ENCODE peak calls at places on chromosomes 16 and 17, in four cellular contexts. W is A549, T is tibial nerve, K is mucosa of descending colon. C is an unnamed sample.

GRCh38 chr17:68381076-68381900 is 76.0 kb downstream of the WIPI1 start:
- DNase-seq in W (peak), T (no peak), K (no peak), C (peak)

GRCh38 chr16:3065069-3065741 is at the start of gene IL32:
- DNase-seq in T (no peak), W (peak), K (peak), C (no peak)

GRCh38 chr16:85215478-85216120 is 103.3 kb upstream of the CIBAR2 start:
- DNase-seq in T (no peak), W (no peak), K (no peak), C (no peak)

GRCh38 chr16:19972111-19972510 is 87.5 kb upstream of the GPRC5B start:
- DNase-seq in T (no peak), W (no peak), K (no peak), C (no peak)

GRCh38 chr16:73326770-73327470 is 279.0 kb upstream of the ZFHX3 start:
- DNase-seq in T (no peak), W (no peak), K (no peak), C (no peak)

GRCh38 chr16:54936979-54937672 is 6.5 kb downstream of the IRX5 start:
- DNase-seq in K (no peak), T (no peak), W (peak), C (no peak)

GRCh38 chr17:9219631-9220415 is 198.5 kb downstream of the NTN1 start:
- DNase-seq in K (no peak), W (no peak), T (no peak), C (no peak)

GRCh38 chr17:55496094-55496881 is 15.0 kb downstream of the SMIM36 start:
- DNase-seq in W (peak), K (peak), T (no peak), C (peak)

GRCh38 chr16:14196539-14196938 is 125.4 kb downstream of the MRTFB start:
- DNase-seq in T (no peak), K (no peak), W (no peak), C (no peak)

GRCh38 chr17:6488008-6488539 is 43.8 kb downstream of the PIMREG start:
- DNase-seq in T (no peak), W (no peak), K (no peak), C (no peak)

GRCh38 chr17:59893617-59894100 is 738 bp downstream of the RPS6KB1 start:
- DNase-seq in K (no peak), W (peak), T (no peak), C (no peak)

GRCh38 chr16:17938546-17938945 is 398.0 kb downstream of the NPIPA8 start:
- DNase-seq in T (no peak), W (no peak), K (no peak), C (no peak)

GRCh38 chr17:19753661-19754463 is 5.8 kb upstream of the ALDH3A1 start:
- DNase-seq in K (peak), W (peak), T (no peak), C (no peak)

GRCh38 chr17:81403671-81404534 is 8.6 kb downstream of the BAHCC1 start:
- DNase-seq in W (no peak), T (no peak), K (no peak), C (no peak)

GRCh38 chr17:45160505-45161287 is 979 bp upstream of the HEXIM2 start:
- DNase-seq in W (peak), T (peak), K (peak), C (no peak)

GRCh38 chr16:73058616-73059409 is 10.9 kb upstream of the ZFHX3 start:
- DNase-seq in T (no peak), K (peak), W (peak), C (no peak)

GRCh38 chr17:82108038-82108998 is 10.3 kb upstream of the FASN start:
- DNase-seq in T (no peak), W (no peak), K (no peak), C (no peak)

GRCh38 chr16:64615647-64616280 is 506.1 kb downstream of the CDH11 start:
- DNase-seq in W (no peak), T (no peak), K (peak), C (peak)

GRCh38 chr16:83809092-83809491 is 1.3 kb downstream of the HSBP1 start:
- DNase-seq in K (no peak), W (no peak), T (no peak), C (no peak)

GRCh38 chr16:27429330-27429871 is 27.4 kb downstream of the IL21R start:
- DNase-seq in T (no peak), K (no peak), W (no peak), C (no peak)

GRCh38 chr16:11674818-11675560 is 6.7 kb downstream of the SNN start:
- DNase-seq in K (no peak), T (no peak), W (no peak), C (no peak)

GRCh38 chr17:47208744-47209488 is at the start of gene MYL4:
- DNase-seq in T (no peak), W (no peak), K (no peak), C (no peak)

GRCh38 chr16:88957887-88958577 is 19.0 kb downstream of the CBFA2T3 start:
- DNase-seq in K (no peak), W (no peak), T (no peak), C (no peak)

GRCh38 chr17:75344664-75345063 is 55.4 kb upstream of the SLC25A19 start:
- DNase-seq in W (no peak), T (no peak), K (no peak), C (no peak)

GRCh38 chr17:348692-349425 is 3.7 kb downstream of the RPH3AL start:
- DNase-seq in W (peak), K (peak), T (peak), C (no peak)

GRCh38 chr16:30775131-30775380 is 11.9 kb downstream of the ZNF629 start:
- DNase-seq in W (no peak), K (no peak), T (no peak), C (no peak)
- H3K4me3 ChIP-seq in W (peak), K (peak), T (peak), C (peak)

DNA sequence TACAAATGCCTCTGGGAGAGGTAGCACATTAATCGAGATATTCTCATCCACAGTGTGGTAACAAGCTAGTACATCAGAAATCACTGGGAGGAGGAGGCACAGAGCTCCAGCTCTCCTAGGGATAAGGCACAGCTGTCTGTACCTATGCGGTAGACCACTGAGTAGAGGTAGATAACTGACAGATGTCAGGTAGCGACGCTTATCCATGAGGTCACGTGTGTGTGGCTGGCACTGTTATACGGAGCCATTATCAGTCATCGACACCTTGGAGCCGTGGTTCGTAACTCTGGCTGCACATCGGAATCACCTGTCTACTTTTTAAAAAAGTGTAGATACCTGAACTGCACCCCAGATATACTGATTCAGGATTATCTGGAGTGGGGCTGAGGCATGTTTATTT is 102.4 kb downstream of the SNX11 start:
- DNase-seq in W (no peak), T (no peak), K (no peak), C (no peak)
- H3K4me3 ChIP-seq in W (no peak), T (no peak), K (no peak), C (no peak)

GRCh38 chr16:590875-591200 is 972 bp downstream of the RAB40C start:
- DNase-seq in T (no peak), K (no peak), W (no peak), C (no peak)

GRCh38 chr16:593807-594206 is 3.9 kb downstream of the RAB40C start:
- DNase-seq in K (no peak), W (no peak), T (no peak), C (no peak)

GRCh38 chr16:593406-593805 is 3.5 kb downstream of the RAB40C start:
- DNase-seq in T (no peak), K (peak), W (no peak), C (no peak)

GRCh38 chr16:591892-592517 is 2.1 kb downstream of the RAB40C start:
- DNase-seq in W (no peak), T (no peak), K (no peak), C (no peak)

GRCh38 chr16:592518-593306 is 2.8 kb downstream of the RAB40C start:
- DNase-seq in W (no peak), K (peak), T (peak), C (no peak)
- H3K4me3 ChIP-seq in W (no peak), K (no peak), T (no peak), C (no peak)

GRCh38 chr17:64019486-64020067 is 856 bp downstream of the ICAM2 start:
- DNase-seq in T (no peak), K (no peak), W (no peak), C (no peak)
- H3K4me3 ChIP-seq in T (peak), K (peak), W (no peak), C (no peak)

DNA sequence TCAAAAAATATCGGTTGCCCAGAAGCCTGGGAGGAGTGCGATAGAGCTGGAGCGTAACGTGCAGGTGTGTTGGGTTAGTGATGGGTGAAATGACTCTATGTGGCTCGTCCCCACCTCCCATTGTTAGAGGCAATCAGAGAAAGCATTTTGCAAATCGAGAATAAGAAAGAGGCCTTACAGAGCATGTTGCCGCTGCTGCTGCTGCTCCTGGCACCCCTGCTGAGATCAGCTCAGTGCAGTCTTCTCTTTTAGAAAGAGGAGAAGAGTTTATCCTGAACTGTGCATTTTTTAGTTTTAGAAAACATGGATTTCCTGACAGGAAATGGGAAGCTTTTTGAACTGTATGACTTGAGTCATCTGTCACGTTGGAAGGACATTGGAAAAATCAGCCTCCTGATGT is 774.5 kb upstream of the RBFOX1 start:
- DNase-seq in K (no peak), T (no peak), W (no peak), C (no peak)
- H3K4me3 ChIP-seq in K (no peak), T (no peak), W (no peak), C (no peak)

DNA sequence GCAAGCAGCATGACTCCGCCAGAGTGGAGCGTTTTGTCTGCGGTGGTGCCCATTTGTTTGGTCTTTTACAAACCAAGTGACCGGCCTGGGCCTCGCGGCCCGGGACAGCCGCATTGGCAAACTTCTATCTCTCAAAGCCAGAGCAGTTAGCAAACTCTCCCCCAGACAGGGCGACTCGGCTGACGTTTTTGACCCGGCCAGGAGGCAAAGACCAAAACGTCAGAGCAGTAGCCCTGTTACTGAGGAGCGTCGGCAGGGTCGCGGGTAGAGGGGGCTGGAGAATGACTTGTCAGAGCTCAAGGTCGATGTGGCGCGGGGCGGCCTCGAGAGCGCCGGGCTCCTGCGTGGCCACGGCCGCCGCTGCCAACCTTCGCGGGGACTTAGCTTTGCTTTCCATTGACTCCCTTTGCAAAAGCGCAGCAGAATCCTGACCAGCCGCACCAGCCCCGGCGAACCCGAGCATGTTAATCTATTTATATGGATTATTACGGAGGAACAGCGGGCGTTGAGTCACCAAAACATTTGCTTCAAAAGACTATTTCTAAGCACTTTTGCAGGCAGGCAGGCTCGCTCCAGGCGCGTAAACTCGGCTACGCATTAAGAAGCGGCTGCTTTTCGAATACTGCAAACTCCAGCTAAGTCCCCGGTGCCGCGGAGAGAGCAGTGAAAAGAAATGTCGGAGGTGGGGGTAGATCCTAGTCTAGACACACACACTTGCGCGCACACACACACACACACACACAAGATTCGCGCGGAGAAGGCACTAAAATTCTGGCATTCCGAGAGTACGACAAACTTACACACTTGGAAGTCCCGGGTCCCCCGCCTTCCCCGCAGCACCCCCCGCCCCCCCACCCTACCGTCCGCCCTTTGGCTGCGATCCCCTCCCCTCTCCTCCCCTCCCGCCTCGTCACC is 600 bp upstream of the SOX9 start:
- DNase-seq in K (peak), W (no peak), T (no peak), C (no peak)
- H3K4me3 ChIP-seq in K (no peak), W (peak), T (peak), C (peak)

DNA sequence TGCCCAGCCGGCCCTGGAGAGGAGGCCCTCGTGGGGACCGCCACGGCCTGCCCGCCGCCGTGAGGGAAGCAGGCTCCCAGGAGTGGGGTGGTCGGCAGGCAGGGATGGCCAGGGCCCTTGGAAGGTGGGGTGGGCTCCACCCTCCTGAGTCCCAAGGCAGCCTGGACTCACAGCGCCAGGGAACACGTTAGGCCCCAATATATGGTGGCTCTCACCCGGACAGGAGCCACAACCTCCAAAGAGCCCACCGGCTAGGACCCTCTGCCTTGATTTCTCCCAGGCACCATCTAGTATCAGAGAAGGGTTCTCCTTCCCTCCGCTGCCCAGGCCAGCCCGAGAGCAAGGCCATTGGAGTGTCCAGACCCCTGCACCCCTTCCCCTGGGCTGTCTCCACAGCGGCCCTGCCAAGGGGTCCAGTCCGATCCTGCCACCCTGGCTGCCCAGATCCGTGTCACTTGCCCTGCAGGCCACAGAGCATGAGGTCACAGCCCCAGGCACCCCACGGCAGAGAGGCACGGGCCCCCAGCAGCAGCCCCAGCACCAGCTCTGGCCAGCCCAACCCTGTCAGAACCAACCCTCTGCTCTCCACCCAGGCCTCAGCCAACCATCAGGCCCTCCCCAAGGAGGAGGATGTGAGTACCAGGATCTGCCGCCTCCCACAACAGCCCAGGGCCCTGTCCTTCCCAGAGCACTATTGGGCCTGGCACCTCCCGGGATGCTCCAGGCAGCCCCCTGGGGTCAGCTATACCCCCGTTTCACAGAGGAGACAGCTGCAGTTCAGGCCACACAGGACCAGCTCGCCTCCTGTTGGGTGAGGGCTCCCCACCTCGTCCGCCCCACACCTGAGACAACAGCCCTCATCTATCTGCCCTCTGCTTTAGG is 1.1 kb upstream of the AXIN1 start:
- DNase-seq in T (no peak), K (peak), W (no peak), C (no peak)
- H3K4me3 ChIP-seq in T (peak), K (no peak), W (peak), C (no peak)

DNA sequence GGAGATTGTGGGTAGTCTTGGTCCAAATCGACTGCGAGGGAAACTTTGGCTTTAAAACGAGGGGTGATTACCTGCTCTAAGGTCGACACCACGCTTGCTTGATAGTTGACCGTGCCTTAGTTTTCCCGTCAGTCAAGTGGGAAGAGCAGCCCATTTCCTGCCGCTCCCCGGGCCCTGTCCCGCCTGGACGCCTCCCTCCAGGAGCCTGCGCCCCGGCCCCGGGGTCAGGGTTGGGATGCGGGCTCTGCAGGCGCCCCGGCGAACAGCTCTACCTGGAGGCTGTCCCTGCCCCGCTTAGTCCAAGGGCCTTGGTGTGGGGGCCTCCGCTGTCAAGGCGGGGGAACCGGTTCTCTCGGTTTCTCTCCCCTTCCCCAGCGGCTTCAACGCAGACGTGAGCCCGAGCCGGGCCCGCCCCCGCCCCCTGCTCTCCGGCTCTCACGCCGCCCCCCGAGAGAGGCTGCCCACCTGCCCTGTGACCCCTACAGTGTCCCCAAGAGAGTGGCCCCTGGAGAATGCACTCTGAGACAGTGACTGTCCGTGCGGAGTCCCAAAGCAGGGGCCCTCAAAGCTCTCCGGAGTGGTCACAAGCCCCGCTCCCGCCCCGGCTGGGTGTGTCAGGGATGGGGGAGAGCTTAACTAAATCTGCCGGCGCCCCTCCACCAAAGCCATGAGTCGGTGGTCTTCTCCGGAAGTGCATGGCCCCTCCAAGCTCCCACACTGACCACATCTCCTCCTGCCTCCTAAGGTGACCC is 117.4 kb upstream of the SMURF2 start:
- DNase-seq in W (no peak), T (no peak), K (no peak), C (no peak)
- H3K4me3 ChIP-seq in W (peak), T (peak), K (no peak), C (no peak)

GRCh38 chr16:69182730-69183416 is 4.1 kb upstream of the SNTB2 start:
- DNase-seq in W (no peak), K (peak), T (no peak), C (no peak)
- H3K4me3 ChIP-seq in W (no peak), K (no peak), T (no peak), C (no peak)

C was measured in AG09309.